ENCODE peak calls at places on chromosomes 1 and 21, in eight cellular contexts. T is esophagus muscularis mucosa, D is stomach, N is Panc1, I is GM23338, L is transverse colon, F is sigmoid colon, U is HCT116. W is an unnamed sample. For H3K4me1, the result is how much of the 10 kb centered on the place peaks cover.

GRCh38 chr1:25858906-25859789 is at the start of gene AUNIP:
- DNase-seq in T (peak), D (peak), N (peak), I (peak), L (peak), F (peak), U (peak), W (peak)

GRCh38 chr1:174769961-174770549 is 229.7 kb upstream of the CACYBP start:
- DNase-seq in T (no peak), D (no peak), N (peak), I (peak), L (no peak), F (no peak), U (peak), W (no peak)

GRCh38 chr1:25513666-25514065 is 29.7 kb upstream of the LDLRAP1 start:
- DNase-seq in T (no peak), D (no peak), N (no peak), I (no peak), L (no peak), F (peak), U (no peak), W (no peak)

GRCh38 chr1:76786232-76786631 is 81.0 kb upstream of the ST6GALNAC5 start:
- DNase-seq in T (no peak), D (no peak), N (no peak), I (no peak), L (no peak), F (no peak), U (no peak), W (no peak)

GRCh38 chr1:11794446-11795237 is 11.1 kb downstream of the MTHFR start:
- DNase-seq in T (no peak), D (no peak), N (no peak), I (no peak), L (no peak), F (peak), U (no peak), W (peak)

GRCh38 chr1:231161711-231162299 is at the start of gene TRIM67:
- DNase-seq in T (peak), D (no peak), N (no peak), I (peak), L (no peak), F (no peak), U (no peak), W (no peak)

GRCh38 chr1:31101147-31101502 is 35.6 kb upstream of the PUM1 start:
- DNase-seq in T (no peak), D (no peak), N (no peak), I (no peak), L (no peak), F (no peak), U (no peak), W (no peak)

GRCh38 chr1:221150996-221151395 is 271.8 kb downstream of the HLX start:
- DNase-seq in T (no peak), D (no peak), N (no peak), I (no peak), L (no peak), F (no peak), U (no peak), W (no peak)

GRCh38 chr1:79264975-79265818 is 258.7 kb upstream of the ADGRL4 start:
- DNase-seq in T (no peak), D (no peak), N (no peak), I (no peak), L (no peak), F (no peak), U (no peak), W (no peak)

GRCh38 chr1:20787775-20788488 is 825 bp upstream of the HP1BP3 start:
- DNase-seq in T (peak), D (no peak), N (peak), I (peak), L (peak), F (no peak), U (no peak), W (no peak)

GRCh38 chr1:32991386-32991785 is 26.8 kb upstream of the RNF19B start:
- DNase-seq in T (no peak), D (no peak), N (no peak), I (no peak), L (no peak), F (no peak), U (no peak), W (no peak)

GRCh38 chr1:21110163-21110562 is 66.5 kb downstream of the EIF4G3 start:
- DNase-seq in T (no peak), D (no peak), N (no peak), I (no peak), L (no peak), F (no peak), U (no peak), W (no peak)

GRCh38 chr1:47935163-47935562 is 62.0 kb downstream of the TRABD2B start:
- DNase-seq in T (no peak), D (no peak), N (no peak), I (no peak), L (no peak), F (no peak), U (no peak), W (no peak)

GRCh38 chr1:159197767-159198557 is 6.7 kb upstream of the ACKR1 start:
- DNase-seq in T (no peak), D (peak), N (peak), I (peak), L (peak), F (peak), U (peak), W (peak)

GRCh38 chr1:115112496-115113375 is 23.4 kb upstream of the TSPAN2 start:
- DNase-seq in T (no peak), D (peak), N (no peak), I (peak), L (peak), F (no peak), U (peak), W (peak)

GRCh38 chr1:9711466-9712020 is 60.0 kb downstream of the PIK3CD start:
- DNase-seq in T (no peak), D (no peak), N (no peak), I (no peak), L (no peak), F (no peak), U (no peak), W (no peak)

GRCh38 chr1:2042830-2043773 is 7.1 kb upstream of the PRKCZ start:
- DNase-seq in T (no peak), D (no peak), N (no peak), I (no peak), L (peak), F (no peak), U (no peak), W (peak)

GRCh38 chr1:15261155-15262002 is 14.4 kb downstream of the FHAD1 start:
- DNase-seq in T (peak), D (peak), N (no peak), I (peak), L (peak), F (peak), U (peak), W (peak)

GRCh38 chr1:165069829-165070228 is 286.7 kb downstream of the LMX1A start:
- DNase-seq in T (no peak), D (no peak), N (no peak), I (no peak), L (peak), F (no peak), U (no peak), W (no peak)

GRCh38 chr1:213940947-213941346 is 46.8 kb upstream of the PROX1 start:
- DNase-seq in T (no peak), D (no peak), N (no peak), I (no peak), L (no peak), F (no peak), U (no peak), W (no peak)

GRCh38 chr1:109803901-109804331 is 40.2 kb upstream of the EPS8L3 start:
- DNase-seq in T (no peak), D (peak), N (no peak), I (no peak), L (no peak), F (peak), U (no peak), W (peak)

GRCh38 chr1:11301593-11301992 is 28.6 kb downstream of the UBIAD1 start:
- DNase-seq in T (no peak), D (no peak), N (no peak), I (no peak), L (no peak), F (no peak), U (no peak), W (no peak)

DNA sequence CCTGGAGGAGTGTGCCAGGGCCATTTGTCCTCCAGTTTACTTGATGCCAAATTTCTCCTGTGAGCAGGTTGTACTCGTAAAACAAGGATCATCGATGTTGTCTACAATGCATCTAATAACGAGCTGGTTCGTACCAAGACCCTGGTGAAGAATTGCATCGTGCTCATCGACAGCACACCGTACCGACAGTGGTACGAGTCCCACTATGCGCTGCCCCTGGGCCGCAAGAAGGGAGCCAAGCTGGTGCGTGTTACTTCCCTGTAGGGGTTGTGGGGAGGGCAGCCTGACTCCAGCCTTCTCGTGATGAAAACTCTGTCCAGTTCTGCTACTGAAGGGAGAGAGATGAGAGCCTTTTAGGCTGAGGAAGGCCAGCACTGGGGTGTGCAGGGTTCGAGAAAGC is 2.2 kb downstream of the RPS8 start:
- DNase-seq in T (no peak), D (no peak), N (no peak), I (no peak), L (no peak), F (no peak), U (no peak), W (no peak)
- H3K27ac ChIP-seq in T (no peak), D (peak), N (peak), I (peak), L (no peak), F (no peak), U (peak), W (no peak)

GRCh38 chr21:33552999-33553598 is 10.3 kb downstream of the SON start:
- DNase-seq in T (no peak), D (no peak), N (no peak), I (no peak), L (no peak), F (no peak), U (no peak), W (no peak)

GRCh38 chr21:33551664-33552063 is 8.8 kb downstream of the SON start:
- DNase-seq in T (no peak), D (no peak), N (no peak), I (no peak), L (no peak), F (no peak), U (no peak), W (no peak)

GRCh38 chr21:33552093-33552998 is 9.5 kb downstream of the SON start:
- DNase-seq in T (no peak), D (no peak), N (no peak), I (no peak), L (no peak), F (no peak), U (no peak), W (no peak)

GRCh38 chr21:33549848-33550771 is 7.3 kb downstream of the SON start:
- DNase-seq in T (no peak), D (no peak), N (no peak), I (no peak), L (no peak), F (no peak), U (no peak), W (peak)

GRCh38 chr21:33550772-33551660 is 8.2 kb downstream of the SON start:
- DNase-seq in T (no peak), D (no peak), N (no peak), I (no peak), L (no peak), F (no peak), U (no peak), W (peak)
- TF ChIP-seq POLR2AphosphoS5 in T (no peak), D (no peak), N (no peak), I (no peak), L (no peak), F (no peak), U (no peak), W (no peak)

DNA sequence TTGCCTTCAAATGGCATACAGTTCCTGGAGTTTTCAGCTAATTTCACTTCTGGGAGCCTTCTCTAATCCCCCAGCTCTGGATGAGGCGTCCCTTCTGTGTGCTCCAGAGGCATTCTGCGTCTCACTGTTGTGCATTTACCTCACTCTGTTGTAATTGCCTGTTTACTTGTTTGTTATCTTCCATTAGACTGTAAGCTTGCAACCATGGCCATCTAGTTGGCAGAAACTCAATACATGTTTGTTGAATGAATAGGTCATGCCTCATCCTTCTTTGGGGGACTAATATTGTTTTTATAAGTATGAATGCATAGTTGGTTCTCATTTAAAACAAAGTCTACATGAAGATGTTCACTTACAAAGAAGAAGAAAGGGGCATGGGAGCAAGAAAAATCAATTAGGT is 5.8 kb downstream of the RGL1 start:
- DNase-seq in T (no peak), D (no peak), N (no peak), I (no peak), L (no peak), F (no peak), U (no peak), W (no peak)
- H3K4me1 ChIP-seq in T (half or more), D (half or more), N (under half), I (under half), L (under half), F (half or more), U (under half), W (half or more)

GRCh38 chr21:33655591-33656221 is 13.4 kb downstream of the ITSN1 start:
- DNase-seq in T (no peak), D (no peak), N (peak), I (peak), L (no peak), F (no peak), U (peak), W (no peak)
- H3K27ac ChIP-seq in T (no peak), D (peak), N (peak), I (peak), L (peak), F (peak), U (peak), W (peak)

GRCh38 chr1:202788800-202789199 is 19.4 kb downstream of the KDM5B start:
- DNase-seq in T (no peak), D (no peak), N (no peak), I (no peak), L (peak), F (no peak), U (no peak), W (no peak)
- TF ChIP-seq POLR2AphosphoS5 in T (no peak), D (no peak), N (no peak), I (no peak), L (peak), F (no peak), U (no peak), W (no peak)

GRCh38 chr1:93172778-93173177 is 7.4 kb downstream of the TMED5 start:
- DNase-seq in T (no peak), D (no peak), N (no peak), I (no peak), L (no peak), F (no peak), U (no peak), W (no peak)
- H3K4me1 ChIP-seq in T (half or more), D (under half), N (under half), I (under half), L (under half), F (under half), U (under half), W (under half)

GRCh38 chr1:183139281-183139942 is 46.7 kb upstream of the LAMC2 start:
- DNase-seq in T (no peak), D (no peak), N (peak), I (no peak), L (no peak), F (no peak), U (no peak), W (no peak)
- H3K27ac ChIP-seq in T (peak), D (peak), N (no peak), I (no peak), L (peak), F (peak), U (no peak), W (no peak)

GRCh38 chr21:42302794-42303193 is 12.4 kb downstream of the TFF3 start:
- DNase-seq in T (no peak), D (no peak), N (no peak), I (no peak), L (peak), F (no peak), U (no peak), W (peak)

GRCh38 chr21:42302292-42302650 is 12.9 kb downstream of the TFF3 start:
- DNase-seq in T (no peak), D (no peak), N (no peak), I (no peak), L (peak), F (peak), U (no peak), W (no peak)

GRCh38 chr21:42300956-42301355 is 14.3 kb downstream of the TFF3 start:
- DNase-seq in T (no peak), D (no peak), N (no peak), I (no peak), L (no peak), F (no peak), U (no peak), W (no peak)

GRCh38 chr21:42300045-42300583 is 15.1 kb downstream of the TFF3 start:
- DNase-seq in T (no peak), D (no peak), N (no peak), I (no peak), L (no peak), F (no peak), U (no peak), W (no peak)

DNA sequence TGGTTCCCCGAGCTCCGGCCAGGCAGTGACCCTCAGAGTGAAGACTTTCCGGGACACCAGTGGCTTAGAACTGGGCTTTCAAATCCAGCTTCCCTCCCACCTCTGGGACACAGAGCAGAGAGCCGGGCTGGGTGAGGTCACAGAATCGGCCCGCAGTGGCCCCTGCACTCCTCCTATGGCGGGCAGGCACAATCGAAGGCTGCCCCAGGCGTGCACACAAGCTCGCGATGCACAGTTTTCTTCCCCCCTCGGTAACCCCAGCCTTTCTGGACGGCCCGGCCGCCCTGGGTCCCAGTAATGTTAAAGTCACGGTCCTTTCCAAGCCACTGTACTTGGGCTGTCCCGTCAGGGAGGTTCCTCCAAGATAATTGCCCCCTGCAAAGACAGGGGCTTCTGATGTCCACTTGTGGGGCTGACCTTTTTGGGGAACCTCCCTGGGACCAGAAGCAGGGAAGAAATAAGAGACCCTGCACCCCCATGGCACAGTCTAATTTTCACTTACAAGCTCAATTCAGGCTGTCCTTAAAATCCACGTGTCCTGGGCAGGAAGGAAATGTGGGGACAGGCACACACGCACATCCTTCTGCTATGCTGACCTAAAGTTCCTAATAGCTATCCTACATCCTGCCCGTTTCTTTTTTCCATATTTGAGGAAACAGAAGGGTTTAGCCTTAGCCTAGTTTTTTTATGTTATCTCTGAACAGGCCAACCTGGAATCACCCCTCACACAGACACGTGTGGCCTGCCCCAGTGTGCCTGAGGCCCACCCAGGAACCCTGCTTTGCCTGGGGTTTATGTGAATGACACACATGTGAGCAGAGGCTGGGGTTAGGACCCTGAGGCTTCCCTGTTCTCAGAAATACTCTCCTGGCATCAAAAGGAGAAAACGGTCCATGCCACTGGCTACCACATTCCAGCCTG is 13.6 kb downstream of the TFF3 start:
- DNase-seq in T (no peak), D (no peak), N (no peak), I (no peak), L (no peak), F (peak), U (no peak), W (no peak)
- TF ChIP-seq POLR2AphosphoS5 in T (peak), D (no peak), N (no peak), I (no peak), L (no peak), F (peak), U (no peak), W (peak)

DNA sequence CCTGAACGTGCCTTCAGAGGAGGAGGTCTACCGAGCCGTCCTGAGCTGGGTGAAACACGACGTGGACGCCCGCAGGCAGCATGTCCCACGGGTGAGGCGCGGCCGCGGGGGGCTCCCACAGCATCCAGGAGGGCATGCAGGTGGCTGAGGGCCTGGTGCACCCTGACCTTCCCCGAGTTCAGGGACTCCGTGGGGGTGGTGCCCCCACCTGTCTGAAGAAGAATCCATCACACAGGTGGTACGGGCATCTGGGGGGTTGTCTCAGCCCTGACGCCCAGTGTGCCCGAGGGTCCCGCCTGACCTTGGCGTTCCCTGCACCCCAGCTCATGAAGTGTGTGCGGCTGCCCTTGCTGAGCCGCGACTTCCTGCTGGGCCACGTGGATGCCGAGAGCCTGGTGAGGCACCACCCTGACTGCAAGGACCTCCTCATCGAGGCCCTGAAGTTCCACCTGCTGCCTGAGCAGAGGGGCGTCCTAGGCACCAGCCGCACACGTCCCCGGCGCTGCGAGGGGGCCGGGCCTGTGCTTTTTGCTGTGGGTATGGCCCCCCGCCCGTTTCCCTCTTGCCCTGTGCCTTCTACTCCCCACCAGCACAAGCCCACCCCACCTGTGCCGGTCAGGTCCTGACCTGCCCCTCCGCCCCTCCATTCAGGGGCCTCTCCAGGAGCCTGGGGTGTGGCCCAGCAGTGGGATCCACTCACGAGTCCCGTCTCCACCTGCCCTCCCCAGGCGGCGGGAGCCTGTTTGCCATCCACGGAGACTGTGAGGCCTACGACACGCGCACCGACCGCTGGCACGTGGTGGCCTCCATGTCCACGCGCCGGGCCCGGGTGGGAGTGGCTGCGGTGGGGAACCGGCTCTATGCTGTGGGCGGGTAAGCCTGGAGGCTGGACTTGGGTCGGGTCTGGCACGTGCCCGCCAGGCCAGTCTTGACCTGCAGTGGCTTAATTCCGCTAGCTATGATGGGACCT is 2.3 kb downstream of the KLHL17 start:
- DNase-seq in T (no peak), D (no peak), N (no peak), I (no peak), L (no peak), F (no peak), U (no peak), W (no peak)
- H3K4me1 ChIP-seq in T (half or more), D (half or more), N (under half), I (under half), L (under half), F (under half), U (under half), W (half or more)

W was measured in upper lobe of left lung.